ENCODE peak calls at places on chromosomes 13 and 19, in eight cellular contexts. R, F, Z, V, N, A, W and D are unnamed samples.

GRCh38 chr19:38362076-38362945 is 12.1 kb upstream of the PSMD8 start:
- DNase-seq in R (no peak), F (peak), Z (peak), V (no peak), N (peak), A (peak), W (peak), D (peak)

GRCh38 chr19:10538204-10538603 is 5.5 kb upstream of the ATG4D start:
- DNase-seq in R (no peak), F (no peak), Z (no peak), V (no peak), N (peak), A (no peak), W (no peak), D (no peak)

GRCh38 chr13:24931450-24932217 is 164.3 kb upstream of the PABPC3 start:
- DNase-seq in R (no peak), F (no peak), Z (no peak), V (no peak), N (no peak), A (no peak), W (no peak), D (no peak)

GRCh38 chr13:26590951-26591350 is 33.5 kb downstream of the WASF3 start:
- DNase-seq in R (no peak), F (no peak), Z (no peak), V (no peak), N (no peak), A (no peak), W (no peak), D (no peak)

GRCh38 chr13:110294146-110294545 is 12.8 kb downstream of the COL4A1 start:
- DNase-seq in R (no peak), F (no peak), Z (no peak), V (no peak), N (no peak), A (no peak), W (no peak), D (no peak)

GRCh38 chr19:16801599-16801998 is 27.6 kb upstream of the SIN3B start:
- DNase-seq in R (no peak), F (no peak), Z (peak), V (no peak), N (no peak), A (no peak), W (no peak), D (no peak)

GRCh38 chr13:92272177-92272576 is 873.8 kb downstream of the GPC5 start:
- DNase-seq in R (no peak), F (no peak), Z (no peak), V (no peak), N (no peak), A (no peak), W (no peak), D (no peak)

GRCh38 chr13:42561752-42562467 is 12.0 kb upstream of the TNFSF11 start:
- DNase-seq in R (no peak), F (peak), Z (no peak), V (no peak), N (no peak), A (no peak), W (no peak), D (no peak)

GRCh38 chr13:48994731-48995130 is 19.0 kb downstream of the FNDC3A start:
- DNase-seq in R (no peak), F (no peak), Z (peak), V (no peak), N (no peak), A (no peak), W (no peak), D (no peak)

GRCh38 chr13:24038846-24039330 is 121.6 kb upstream of the SPATA13 start:
- DNase-seq in R (peak), F (no peak), Z (peak), V (no peak), N (no peak), A (no peak), W (peak), D (no peak)

GRCh38 chr19:45059258-45059965 is 16.9 kb downstream of the ZNF296 start:
- DNase-seq in R (peak), F (peak), Z (peak), V (peak), N (peak), A (peak), W (peak), D (peak)

GRCh38 chr19:13262450-13262849 is 112.2 kb downstream of the IER2 start:
- DNase-seq in R (no peak), F (no peak), Z (peak), V (no peak), N (peak), A (peak), W (peak), D (no peak)

GRCh38 chr19:14542721-14543328 is 13.4 kb downstream of the TECR start:
- DNase-seq in R (no peak), F (no peak), Z (no peak), V (no peak), N (no peak), A (peak), W (no peak), D (no peak)

GRCh38 chr19:46975918-46976782 is 43.5 kb upstream of the NPAS1 start:
- DNase-seq in R (peak), F (no peak), Z (peak), V (no peak), N (no peak), A (no peak), W (peak), D (no peak)

GRCh38 chr19:29926801-29927200 is 15.2 kb upstream of the URI1 start:
- DNase-seq in R (no peak), F (no peak), Z (no peak), V (no peak), N (no peak), A (no peak), W (no peak), D (no peak)

GRCh38 chr13:27161423-27161822 is 10.2 kb downstream of the USP12 start:
- DNase-seq in R (no peak), F (no peak), Z (no peak), V (no peak), N (no peak), A (no peak), W (no peak), D (no peak)

GRCh38 chr19:21602105-21602658 is 96.8 kb downstream of the ZNF429 start:
- DNase-seq in R (no peak), F (no peak), Z (no peak), V (no peak), N (no peak), A (no peak), W (no peak), D (no peak)

GRCh38 chr13:97719759-97720158 is 233.7 kb upstream of the IPO5 start:
- DNase-seq in R (no peak), F (no peak), Z (no peak), V (no peak), N (no peak), A (no peak), W (no peak), D (no peak)

GRCh38 chr13:20340759-20341161 is 108.6 kb upstream of the GJB6 start:
- DNase-seq in R (no peak), F (no peak), Z (no peak), V (no peak), N (no peak), A (no peak), W (peak), D (no peak)

GRCh38 chr19:27962260-27962659 is 1250.7 kb downstream of the UQCRFS1 start:
- DNase-seq in R (no peak), F (no peak), Z (peak), V (no peak), N (no peak), A (no peak), W (no peak), D (no peak)

GRCh38 chr19:35268546-35269424 is at the start of gene USF2:
- DNase-seq in R (peak), F (peak), Z (peak), V (no peak), N (peak), A (peak), W (peak), D (peak)

GRCh38 chr19:41912899-41913475 is 15.3 kb downstream of the ERFL start:
- DNase-seq in R (no peak), F (no peak), Z (no peak), V (no peak), N (peak), A (peak), W (no peak), D (no peak)

GRCh38 chr19:16369664-16370576 is 45.3 kb downstream of the KLF2 start:
- DNase-seq in R (no peak), F (no peak), Z (no peak), V (peak), N (peak), A (no peak), W (no peak), D (no peak)

GRCh38 chr19:42074513-42075363 is 1.2 kb upstream of the ZNF574 start:
- DNase-seq in R (no peak), F (peak), Z (no peak), V (no peak), N (no peak), A (no peak), W (no peak), D (no peak)

GRCh38 chr13:113034451-113035208 is 65.6 kb downstream of the MCF2L start:
- DNase-seq in R (peak), F (no peak), Z (peak), V (no peak), N (no peak), A (peak), W (peak), D (peak)

GRCh38 chr19:35247526-35248309 is 1.1 kb upstream of the LSR start:
- DNase-seq in R (no peak), F (peak), Z (no peak), V (no peak), N (peak), A (peak), W (peak), D (peak)